ENCODE peak calls at places on chromosome 11, in eight cellular contexts. K is type B pancreatic cell, S is progenitor cell of endocrine pancreas, H is neural progenitor cell, I is fibroblast of lung, A is neural crest cell, Z is colonic mucosa, B is fibroblast of the aortic adventitia. V is an unnamed sample.

GRCh38 chr11:37502202-37502601 is 904.2 kb upstream of the RAG2 start:
- DNase-seq in K (no peak), S (no peak), H (no peak), I (peak), A (no peak), Z (no peak), B (peak), V (no peak)

GRCh38 chr11:100925935-100926334 is 203.7 kb downstream of the PGR start:
- DNase-seq in K (no peak), S (no peak), H (no peak), I (peak), A (no peak), Z (no peak), B (peak), V (no peak)

GRCh38 chr11:15714641-15715399 is 600.1 kb downstream of the INSC start:
- DNase-seq in K (no peak), S (no peak), H (no peak), I (no peak), A (no peak), Z (no peak), B (no peak), V (no peak)

GRCh38 chr11:96008161-96008560 is 84.3 kb upstream of the MTMR2 start:
- DNase-seq in K (no peak), S (no peak), H (no peak), I (peak), A (no peak), Z (no peak), B (no peak), V (no peak)

GRCh38 chr11:61832758-61833157 is 4.7 kb downstream of the FADS2 start:
- DNase-seq in K (no peak), S (no peak), H (no peak), I (no peak), A (no peak), Z (no peak), B (no peak), V (no peak)

GRCh38 chr11:34721646-34722045 is 100.8 kb downstream of the EHF start:
- DNase-seq in K (no peak), S (no peak), H (no peak), I (peak), A (no peak), Z (no peak), B (peak), V (no peak)

GRCh38 chr11:75311858-75312288 is 39.6 kb downstream of the ARRB1 start:
- DNase-seq in K (no peak), S (no peak), H (no peak), I (peak), A (no peak), Z (peak), B (peak), V (no peak)

GRCh38 chr11:55503449-55503848 is 50.8 kb upstream of the OR4C15 start:
- DNase-seq in K (no peak), S (no peak), H (no peak), I (no peak), A (no peak), Z (no peak), B (no peak), V (no peak)

GRCh38 chr11:72037554-72038311 is 39.0 kb downstream of the IL18BP start:
- DNase-seq in K (no peak), S (no peak), H (no peak), I (no peak), A (no peak), Z (no peak), B (peak), V (no peak)

GRCh38 chr11:115215694-115216615 is 288.3 kb downstream of the CADM1 start:
- DNase-seq in K (no peak), S (no peak), H (peak), I (no peak), A (no peak), Z (no peak), B (no peak), V (peak)

GRCh38 chr11:29310016-29310415 is 706.8 kb downstream of the KCNA4 start:
- DNase-seq in K (no peak), S (no peak), H (no peak), I (peak), A (no peak), Z (no peak), B (peak), V (no peak)

GRCh38 chr11:77030834-77031414 is 3.3 kb upstream of the B3GNT6 start:
- DNase-seq in K (no peak), S (no peak), H (no peak), I (no peak), A (no peak), Z (peak), B (no peak), V (no peak)

GRCh38 chr11:123616505-123617198 is 37.8 kb downstream of the SCN3B start:
- DNase-seq in K (no peak), S (no peak), H (no peak), I (peak), A (no peak), Z (no peak), B (peak), V (no peak)

GRCh38 chr11:73889019-73889418 is 12.2 kb downstream of the PAAF1 start:
- DNase-seq in K (no peak), S (no peak), H (no peak), I (peak), A (no peak), Z (no peak), B (peak), V (no peak)

GRCh38 chr11:116960916-116961315 is 123.5 kb upstream of the APOA1 start:
- DNase-seq in K (no peak), S (no peak), H (peak), I (peak), A (no peak), Z (no peak), B (peak), V (no peak)

GRCh38 chr11:131906963-131907362 is 536.5 kb downstream of the NTM start:
- DNase-seq in K (no peak), S (no peak), H (no peak), I (no peak), A (no peak), Z (no peak), B (peak), V (no peak)

GRCh38 chr11:82229346-82229745 is 504.3 kb downstream of the FAM181B start:
- DNase-seq in K (no peak), S (no peak), H (peak), I (no peak), A (no peak), Z (no peak), B (peak), V (no peak)

GRCh38 chr11:64826578-64827450 is 16.5 kb upstream of the MEN1 start:
- DNase-seq in K (no peak), S (no peak), H (no peak), I (no peak), A (no peak), Z (no peak), B (no peak), V (no peak)

GRCh38 chr11:2522636-2523255 is 77.9 kb downstream of the KCNQ1 start:
- DNase-seq in K (peak), S (peak), H (peak), I (no peak), A (no peak), Z (peak), B (no peak), V (peak)

GRCh38 chr11:64745219-64745522 is 1.2 kb upstream of the RASGRP2 start:
- DNase-seq in K (no peak), S (no peak), H (no peak), I (no peak), A (no peak), Z (peak), B (no peak), V (peak)

GRCh38 chr11:133821776-133822175 is 23.5 kb downstream of the SPATA19 start:
- DNase-seq in K (no peak), S (peak), H (peak), I (peak), A (peak), Z (peak), B (no peak), V (peak)

GRCh38 chr11:73085189-73085875 is 56.8 kb downstream of the FCHSD2 start:
- DNase-seq in K (no peak), S (no peak), H (no peak), I (peak), A (no peak), Z (no peak), B (peak), V (no peak)

GRCh38 chr11:8963569-8964323 is 496 bp downstream of the TMEM9B start:
- DNase-seq in K (peak), S (peak), H (peak), I (peak), A (no peak), Z (peak), B (peak), V (peak)

GRCh38 chr11:106344392-106344791 is 266.9 kb downstream of the AASDHPPT start:
- DNase-seq in K (no peak), S (no peak), H (no peak), I (peak), A (no peak), Z (no peak), B (peak), V (no peak)

GRCh38 chr11:118046051-118046963 is 30.6 kb upstream of the TMPRSS4 start:
- DNase-seq in K (no peak), S (no peak), H (no peak), I (no peak), A (no peak), Z (no peak), B (no peak), V (no peak)

GRCh38 chr11:61816736-61817455 is at the start of gene FADS1:
- DNase-seq in K (peak), S (peak), H (peak), I (peak), A (peak), Z (peak), B (peak), V (peak)

GRCh38 chr11:10394229-10395100 is 60.6 kb upstream of the AMPD3 start:
- DNase-seq in K (no peak), S (no peak), H (no peak), I (peak), A (no peak), Z (no peak), B (peak), V (no peak)

GRCh38 chr11:67285541-67286498 is 3.3 kb upstream of the ANKRD13D start:
- DNase-seq in K (no peak), S (no peak), H (no peak), I (no peak), A (no peak), Z (no peak), B (no peak), V (no peak)

GRCh38 chr11:67284811-67285540 is 4.1 kb upstream of the ANKRD13D start:
- DNase-seq in K (no peak), S (no peak), H (no peak), I (no peak), A (no peak), Z (no peak), B (no peak), V (no peak)

GRCh38 chr11:67288198-67288451 is 978 bp upstream of the ANKRD13D start:
- DNase-seq in K (no peak), S (no peak), H (no peak), I (no peak), A (no peak), Z (no peak), B (no peak), V (no peak)

GRCh38 chr11:67287355-67288197 is 1.5 kb upstream of the ANKRD13D start:
- DNase-seq in K (no peak), S (no peak), H (no peak), I (no peak), A (no peak), Z (no peak), B (no peak), V (no peak)

GRCh38 chr11:67286621-67287333 is 2.3 kb upstream of the ANKRD13D start:
- DNase-seq in K (no peak), S (no peak), H (no peak), I (no peak), A (no peak), Z (no peak), B (no peak), V (no peak)
- TF ChIP-seq CTCF in K (no peak), S (no peak), H (no peak), I (no peak), A (no peak), Z (no peak), B (no peak), V (no peak)

GRCh38 chr11:45485070-45485716 is 180.2 kb downstream of the CHST1 start:
- DNase-seq in K (no peak), S (no peak), H (no peak), I (no peak), A (no peak), Z (no peak), B (no peak), V (no peak)
- TF ChIP-seq CTCF in K (peak), S (peak), H (no peak), I (no peak), A (no peak), Z (no peak), B (no peak), V (no peak)

DNA sequence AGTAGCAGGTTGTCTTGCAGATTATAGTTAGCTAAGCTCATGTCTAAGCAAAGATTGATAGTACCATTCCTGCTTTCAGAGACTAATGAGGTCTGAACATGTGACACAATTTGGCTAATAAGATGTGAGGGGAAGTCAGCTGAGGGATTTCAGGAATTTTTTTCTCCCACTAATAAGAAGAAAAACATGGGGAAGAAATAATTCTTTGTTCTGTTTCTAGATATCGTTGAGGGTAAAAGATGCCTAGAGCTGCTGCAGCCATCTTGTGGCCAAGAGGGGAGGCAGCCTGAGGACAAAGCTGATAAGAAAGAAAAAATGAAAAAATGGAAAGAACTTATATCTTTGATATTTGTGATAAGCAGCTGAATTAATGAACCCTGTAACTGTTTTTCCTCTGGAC is 1334.4 kb downstream of the LRRC4C start:
- DNase-seq in K (no peak), S (no peak), H (peak), I (peak), A (no peak), Z (no peak), B (no peak), V (no peak)
- TF ChIP-seq CTCF in K (peak), S (peak), H (peak), I (no peak), A (peak), Z (no peak), B (no peak), V (no peak)

GRCh38 chr11:120335928-120336640 is at the start of gene ARHGEF12:
- DNase-seq in K (peak), S (peak), H (peak), I (peak), A (peak), Z (peak), B (peak), V (peak)
- TF ChIP-seq CTCF in K (peak), S (peak), H (peak), I (peak), A (peak), Z (no peak), B (peak), V (no peak)

GRCh38 chr11:101974771-101975170 is 58.4 kb upstream of the ANGPTL5 start:
- DNase-seq in K (no peak), S (no peak), H (no peak), I (no peak), A (no peak), Z (no peak), B (no peak), V (no peak)

GRCh38 chr11:101975734-101976133 is 59.4 kb upstream of the ANGPTL5 start:
- DNase-seq in K (no peak), S (no peak), H (no peak), I (no peak), A (no peak), Z (no peak), B (no peak), V (no peak)

GRCh38 chr11:101974255-101974654 is 57.9 kb upstream of the ANGPTL5 start:
- DNase-seq in K (no peak), S (no peak), H (no peak), I (peak), A (no peak), Z (no peak), B (peak), V (no peak)
- TF ChIP-seq CTCF in K (no peak), S (no peak), H (peak), I (peak), A (no peak), Z (no peak), B (peak), V (no peak)

GRCh38 chr11:11988099-11988651 is 20.3 kb downstream of the DKK3 start:
- DNase-seq in K (no peak), S (no peak), H (no peak), I (peak), A (no peak), Z (no peak), B (peak), V (no peak)
- TF ChIP-seq CTCF in K (peak), S (no peak), H (no peak), I (no peak), A (peak), Z (no peak), B (no peak), V (no peak)

GRCh38 chr11:89177691-89178231 is at the start of gene TYR:
- DNase-seq in K (no peak), S (no peak), H (no peak), I (no peak), A (no peak), Z (no peak), B (no peak), V (no peak)
- TF ChIP-seq CTCF in K (no peak), S (no peak), H (no peak), I (no peak), A (no peak), Z (no peak), B (no peak), V (no peak)